ENCODE peak calls at places on chromosomes 1 and 21, in eight cellular contexts. V is small intestine; S is activated T-cell treated with anti-CD3 and anti-CD28 coated beads for 24 hours; U is Calu3; L is ascending aorta; G is stimulated activated CD4-positive, alpha-beta T cell treated with anti-CD3 and anti-CD28 coated beads, Interleukin-15, amount 100 ng/mL, for 1 hour; N is fibroblast of pulmonary artery; Y is T-helper 1 cell. I is an unnamed sample.

GRCh38 chr1:221025391-221026355 is 146.4 kb downstream of the HLX start:
- DNase-seq in L (no peak), N (peak), V (no peak), S (no peak), G (no peak), U (no peak), Y (no peak), I (no peak)

GRCh38 chr21:43337901-43338655 is 88.9 kb downstream of the SIK1 start:
- DNase-seq in U (no peak), G (no peak), Y (no peak), L (no peak), N (no peak), S (no peak), V (no peak), I (no peak)

GRCh38 chr1:151196292-151196800 is 2.0 kb upstream of the PIP5K1A start:
- DNase-seq in N (peak), Y (peak), U (peak), V (peak), G (no peak), L (no peak), S (peak), I (peak)

GRCh38 chr1:162070094-162070748 is 730 bp downstream of the NOS1AP start:
- DNase-seq in S (no peak), L (no peak), N (no peak), V (peak), G (no peak), U (peak), Y (peak), I (peak)

GRCh38 chr1:234656070-234656875 is 46.3 kb upstream of the IRF2BP2 start:
- DNase-seq in G (no peak), L (no peak), N (no peak), Y (no peak), U (no peak), S (no peak), V (no peak), I (no peak)

GRCh38 chr1:228277491-228278431 is 69.9 kb downstream of the OBSCN start:
- DNase-seq in L (peak), U (no peak), N (no peak), V (no peak), Y (no peak), S (no peak), G (no peak), I (no peak)

GRCh38 chr21:39575778-39576177 is 37.0 kb upstream of the B3GALT5 start:
- DNase-seq in Y (no peak), L (no peak), S (no peak), U (no peak), G (no peak), N (no peak), V (no peak), I (no peak)

GRCh38 chr1:113804421-113805255 is 7.6 kb downstream of the RSBN1 start:
- DNase-seq in S (no peak), L (no peak), Y (no peak), V (peak), U (no peak), G (no peak), N (peak), I (no peak)

GRCh38 chr1:2896824-2897223 is 95.3 kb upstream of the TTC34 start:
- DNase-seq in U (no peak), S (no peak), V (no peak), G (no peak), N (no peak), L (no peak), Y (no peak), I (no peak)

GRCh38 chr1:98793136-98793535 is 131.6 kb downstream of the SNX7 start:
- DNase-seq in S (no peak), N (no peak), U (no peak), V (no peak), Y (no peak), G (no peak), L (no peak), I (no peak)

GRCh38 chr1:15106608-15107007 is 46.9 kb upstream of the TMEM51 start:
- DNase-seq in L (no peak), S (no peak), G (no peak), U (peak), N (peak), Y (no peak), V (peak), I (no peak)

GRCh38 chr1:29960156-29960755 is 723.9 kb downstream of the PTPRU start:
- DNase-seq in L (no peak), S (no peak), V (no peak), G (no peak), U (no peak), Y (no peak), N (no peak), I (peak)

GRCh38 chr1:220462756-220463155 is 65.2 kb upstream of the MARK1 start:
- DNase-seq in U (peak), Y (no peak), S (no peak), L (no peak), V (peak), N (no peak), G (no peak), I (no peak)

GRCh38 chr1:54398963-54399528 is 7.1 kb downstream of the SSBP3 start:
- DNase-seq in S (no peak), Y (no peak), G (no peak), L (no peak), U (no peak), V (no peak), N (no peak), I (no peak)

GRCh38 chr1:35532497-35533226 is 24.5 kb downstream of the KIAA0319L start:
- DNase-seq in U (no peak), L (no peak), Y (no peak), N (no peak), V (no peak), G (no peak), S (no peak), I (no peak)

GRCh38 chr1:36857761-36858160 is 176.6 kb downstream of the GRIK3 start:
- DNase-seq in U (no peak), V (no peak), L (no peak), Y (no peak), S (no peak), G (no peak), N (no peak), I (peak)

GRCh38 chr1:105909811-105910210 is 1146.7 kb upstream of the PRMT6 start:
- DNase-seq in N (no peak), U (no peak), L (no peak), G (no peak), Y (no peak), V (no peak), S (no peak), I (no peak)

GRCh38 chr21:40386301-40386911 is 460.6 kb downstream of the DSCAM start:
- DNase-seq in L (no peak), S (peak), Y (no peak), V (peak), U (no peak), G (peak), N (no peak), I (peak)

GRCh38 chr21:42375141-42375905 is 9.0 kb upstream of the TFF1 start:
- DNase-seq in Y (no peak), S (no peak), V (peak), G (no peak), U (no peak), L (no peak), N (no peak), I (no peak)

GRCh38 chr1:86409416-86410021 is 13.4 kb upstream of the ODF2L start:
- DNase-seq in Y (no peak), U (no peak), N (no peak), S (no peak), G (no peak), V (peak), L (no peak), I (no peak)

GRCh38 chr21:31258073-31258472 is 86.0 kb downstream of the TIAM1 start:
- DNase-seq in Y (no peak), G (no peak), S (no peak), U (no peak), V (no peak), N (no peak), L (no peak), I (no peak)

GRCh38 chr1:164456272-164456671 is 102.7 kb upstream of the PBX1 start:
- DNase-seq in G (no peak), S (no peak), V (no peak), L (no peak), N (no peak), Y (no peak), U (no peak), I (no peak)

GRCh38 chr1:42209516-42210370 is 45.2 kb upstream of the GUCA2A start:
- DNase-seq in L (no peak), S (no peak), N (no peak), G (no peak), Y (no peak), U (no peak), V (peak), I (no peak)

GRCh38 chr21:16040601-16041000 is 310.8 kb downstream of the USP25 start:
- DNase-seq in N (peak), V (no peak), L (no peak), S (no peak), U (no peak), Y (no peak), G (no peak), I (no peak)

GRCh38 chr1:2609271-2610035 is 22.9 kb downstream of the PRXL2B start:
- DNase-seq in L (no peak), Y (no peak), S (no peak), V (no peak), G (no peak), U (no peak), N (no peak), I (no peak)

GRCh38 chr1:168053681-168054080 is 83.0 kb downstream of the GPR161 start:
- DNase-seq in V (no peak), Y (no peak), G (no peak), S (no peak), N (no peak), U (no peak), L (no peak), I (no peak)

GRCh38 chr1:116493036-116493435 is 77.8 kb downstream of the CD58 start:
- DNase-seq in L (no peak), S (no peak), V (no peak), N (no peak), Y (no peak), U (no peak), G (no peak), I (no peak)

GRCh38 chr21:25118648-25119047 is 488.6 kb downstream of the MRPL39 start:
- DNase-seq in G (no peak), Y (no peak), N (no peak), L (no peak), U (no peak), V (no peak), S (no peak), I (no peak)

GRCh38 chr1:201149400-201149799 is 4.9 kb downstream of the TMEM9 start:
- DNase-seq in L (no peak), G (no peak), V (peak), U (peak), S (no peak), N (peak), Y (no peak), I (no peak)

GRCh38 chr1:109793089-109793485 is 29.4 kb upstream of the EPS8L3 start:
- DNase-seq in Y (no peak), L (no peak), U (no peak), N (no peak), S (no peak), V (no peak), G (no peak), I (no peak)